ENCODE peak calls at places on chromosomes 6 and 20, in eight cellular contexts. H is left lung; I is effector memory CD4-positive, alpha-beta T cell; Y is NCI-H345; C is GM12865; V is T-helper 22 cell; J is NCI-H460; T is choroid plexus epithelial cell. Z is an unnamed sample.

GRCh38 chr20:62243906-62244515 is 5.7 kb downstream of the OSBPL2 start:
- DNase-seq in H (no peak), I (no peak), Y (no peak), C (no peak), V (no peak), J (no peak), T (no peak), Z (no peak)

GRCh38 chr20:63977392-63978276 is 1.8 kb downstream of the SAMD10 start:
- DNase-seq in H (peak; percentile 38), I (peak; percentile 29), Y (no peak), C (no peak), V (peak; percentile 28), J (no peak), T (peak; percentile 88), Z (peak; percentile 87)

GRCh38 chr6:34305982-34306702 is 57.3 kb upstream of the SMIM29 start:
- DNase-seq in H (no peak), I (no peak), Y (no peak), C (no peak), V (no peak), J (no peak), T (peak; percentile 15), Z (no peak)

GRCh38 chr20:6501061-6501460 is 266.4 kb upstream of the BMP2 start:
- DNase-seq in H (no peak), I (no peak), Y (no peak), C (no peak), V (no peak), J (no peak), T (peak; percentile 34), Z (peak; percentile 10)

GRCh38 chr20:57811373-57812020 is 101.7 kb upstream of the PMEPA1 start:
- DNase-seq in H (no peak), I (no peak), Y (no peak), C (no peak), V (no peak), J (no peak), T (peak; percentile 11), Z (no peak)

GRCh38 chr6:4928426-4928825 is 75.4 kb downstream of the RPP40 start:
- DNase-seq in H (no peak), I (no peak), Y (no peak), C (no peak), V (no peak), J (no peak), T (peak; percentile 76), Z (peak; percentile 42)

GRCh38 chr6:72940265-72940664 is 285.0 kb downstream of the KHDC1L start:
- DNase-seq in H (no peak), I (no peak), Y (no peak), C (no peak), V (no peak), J (no peak), T (no peak), Z (no peak)

GRCh38 chr6:28001751-28002150 is 44.7 kb downstream of the OR2B6 start:
- DNase-seq in H (no peak), I (no peak), Y (no peak), C (no peak), V (no peak), J (no peak), T (no peak), Z (no peak)

GRCh38 chr6:15661815-15662245 is 998 bp downstream of the DTNBP1 start:
- DNase-seq in H (no peak), I (no peak), Y (no peak), C (no peak), V (no peak), J (no peak), T (no peak), Z (no peak)

GRCh38 chr20:4916991-4917881 is 84.1 kb downstream of the SLC23A2 start:
- DNase-seq in H (no peak), I (no peak), Y (no peak), C (no peak), V (no peak), J (no peak), T (peak; percentile 35), Z (no peak)

GRCh38 chr6:42383421-42384208 is 68.1 kb downstream of the TRERF1 start:
- DNase-seq in H (no peak), I (no peak), Y (no peak), C (peak; percentile 36), V (no peak), J (no peak), T (no peak), Z (no peak)

GRCh38 chr6:36737043-36737785 is 39.6 kb downstream of the RAB44 start:
- DNase-seq in H (no peak), I (no peak), Y (no peak), C (no peak), V (no peak), J (no peak), T (no peak), Z (no peak)

GRCh38 chr6:133132092-133132491 is 109.1 kb upstream of the EYA4 start:
- DNase-seq in H (no peak), I (no peak), Y (no peak), C (no peak), V (no peak), J (no peak), T (peak; percentile 31), Z (no peak)

GRCh38 chr6:40355532-40355931 is 231.6 kb downstream of the LRFN2 start:
- DNase-seq in H (no peak), I (no peak), Y (no peak), C (no peak), V (no peak), J (no peak), T (no peak), Z (no peak)

GRCh38 chr6:161919711-161920110 is 645.9 kb upstream of the AGPAT4 start:
- DNase-seq in H (no peak), I (no peak), Y (no peak), C (no peak), V (no peak), J (no peak), T (no peak), Z (no peak)

GRCh38 chr20:48919882-48920526 is 1.5 kb upstream of the ARFGEF2 start:
- DNase-seq in H (no peak), I (no peak), Y (no peak), C (no peak), V (no peak), J (no peak), T (no peak), Z (peak; percentile 42)

GRCh38 chr20:25299801-25300200 is 51.9 kb downstream of the PYGB start:
- DNase-seq in H (no peak), I (no peak), Y (no peak), C (no peak), V (no peak), J (no peak), T (peak; percentile 45), Z (no peak)

GRCh38 chr20:58696411-58696961 is 3.9 kb downstream of the NPEPL1 start:
- DNase-seq in H (no peak), I (no peak), Y (no peak), C (no peak), V (no peak), J (no peak), T (no peak), Z (no peak)

GRCh38 chr20:37298190-37298939 is 8.9 kb downstream of the MANBAL start:
- DNase-seq in H (no peak), I (no peak), Y (no peak), C (peak; percentile 62), V (no peak), J (peak; percentile 42), T (peak; percentile 58), Z (peak; percentile 63)

GRCh38 chr6:27539551-27539950 is 66.6 kb upstream of the ZNF184 start:
- DNase-seq in H (no peak), I (no peak), Y (no peak), C (no peak), V (no peak), J (no peak), T (no peak), Z (no peak)

GRCh38 chr6:167976708-167977107 is 20.8 kb upstream of the KIF25 start:
- DNase-seq in H (no peak), I (no peak), Y (no peak), C (no peak), V (no peak), J (no peak), T (no peak), Z (no peak)

GRCh38 chr6:170317718-170318117 is 11.2 kb downstream of the FAM120B start:
- DNase-seq in H (no peak), I (no peak), Y (no peak), C (no peak), V (no peak), J (no peak), T (no peak), Z (no peak)

GRCh38 chr6:15020114-15020770 is 225.6 kb upstream of the JARID2 start:
- DNase-seq in H (no peak), I (no peak), Y (no peak), C (no peak), V (no peak), J (no peak), T (no peak), Z (no peak)

GRCh38 chr6:37024665-37025337 is 19.3 kb downstream of the FGD2 start:
- DNase-seq in H (no peak), I (no peak), Y (no peak), C (no peak), V (no peak), J (no peak), T (no peak), Z (peak; percentile 31)

GRCh38 chr6:35622283-35622682 is 66.4 kb downstream of the FKBP5 start:
- DNase-seq in H (no peak), I (no peak), Y (no peak), C (no peak), V (no peak), J (no peak), T (no peak), Z (no peak)

GRCh38 chr6:113381957-113382356 is 475.2 kb upstream of the MARCKS start:
- DNase-seq in H (no peak), I (no peak), Y (peak; percentile 63), C (peak; percentile 80), V (no peak), J (no peak), T (peak; percentile 94), Z (peak; percentile 29)

GRCh38 chr20:57650756-57651483 is 30.7 kb upstream of the ZBP1 start:
- DNase-seq in H (peak; percentile 24), I (no peak), Y (no peak), C (no peak), V (no peak), J (no peak), T (no peak), Z (no peak)

GRCh38 chr6:10528170-10528981 is 7.2 kb downstream of the GCNT2 start:
- DNase-seq in H (peak; percentile 66), I (no peak), Y (no peak), C (peak; percentile 81), V (no peak), J (no peak), T (peak; percentile 65), Z (no peak)

GRCh38 chr20:58547527-58548475 is 32.6 kb upstream of the APCDD1L start:
- DNase-seq in H (no peak), I (no peak), Y (no peak), C (no peak), V (no peak), J (no peak), T (no peak), Z (no peak)

GRCh38 chr6:129695373-129696027 is 14.5 kb downstream of the ARHGAP18 start:
- DNase-seq in H (no peak), I (no peak), Y (no peak), C (peak; percentile 47), V (no peak), J (no peak), T (no peak), Z (no peak)

GRCh38 chr6:44496705-44497369 is 109.3 kb downstream of the CDC5L start:
- DNase-seq in H (no peak), I (no peak), Y (no peak), C (no peak), V (no peak), J (no peak), T (no peak), Z (no peak)

GRCh38 chr20:48265791-48266190 is 480.5 kb upstream of the SULF2 start:
- DNase-seq in H (no peak), I (no peak), Y (no peak), C (no peak), V (no peak), J (no peak), T (no peak), Z (no peak)

GRCh38 chr6:44192428-44193041 is 24.2 kb upstream of the MYMX start:
- DNase-seq in H (no peak), I (no peak), Y (no peak), C (no peak), V (no peak), J (no peak), T (peak; percentile 45), Z (no peak)

GRCh38 chr6:134714679-134715078 is 235.2 kb downstream of the ALDH8A1 start:
- DNase-seq in H (peak; percentile 78), I (no peak), Y (no peak), C (no peak), V (no peak), J (no peak), T (peak; percentile 88), Z (no peak)

Z was measured in MV-4-11.